ENCODE peak calls at places on chromosome 16, in seven cellular contexts. K is esophagus squamous epithelium, E is Peyer's patch, H is prostate gland, D is breast epithelium, P is neural progenitor cell, Y is colonic mucosa. B is an unnamed sample.

GRCh38 chr16:353404-354285 is 1.1 kb upstream of the AXIN1 start:
- DNase-seq in D (peak; percentile 35), P (no peak), H (no peak), E (no peak), Y (no peak), K (no peak), B (peak; percentile 73)

GRCh38 chr16:50448522-50448921 is 79.7 kb upstream of the BRD7 start:
- DNase-seq in E (peak; percentile 17), Y (no peak), D (no peak), H (no peak), K (no peak), P (peak; percentile 81), B (no peak)

GRCh38 chr16:87734644-87735043 is 31.1 kb downstream of the KLHDC4 start:
- DNase-seq in E (no peak), H (no peak), K (no peak), P (no peak), D (no peak), Y (no peak), B (no peak)

GRCh38 chr16:27113341-27113841 is 46.7 kb downstream of the C16orf82 start:
- DNase-seq in K (no peak), H (no peak), P (no peak), E (peak; percentile 51), Y (no peak), D (no peak), B (no peak)

GRCh38 chr16:49838639-49839461 is 17.1 kb downstream of the ZNF423 start:
- DNase-seq in E (no peak), H (no peak), D (no peak), P (peak; percentile 76), Y (no peak), K (no peak), B (no peak)

GRCh38 chr16:81740163-81740562 is 38.9 kb upstream of the PLCG2 start:
- DNase-seq in D (no peak), P (no peak), E (peak; percentile 75), H (no peak), K (no peak), Y (no peak), B (no peak)

GRCh38 chr16:69672315-69672997 is 53.9 kb downstream of the NQO1 start:
- DNase-seq in P (no peak), H (no peak), D (no peak), Y (no peak), K (no peak), E (no peak), B (no peak)

GRCh38 chr16:19851476-19851875 is 33.2 kb downstream of the GPRC5B start:
- DNase-seq in E (peak; percentile 19), Y (no peak), K (no peak), D (no peak), P (no peak), H (no peak), B (no peak)

GRCh38 chr16:50025544-50025931 is 513 bp downstream of the CNEP1R1 start:
- DNase-seq in D (no peak), Y (peak; percentile 36), E (peak; percentile 48), H (no peak), P (no peak), K (no peak), B (no peak)

DNA sequence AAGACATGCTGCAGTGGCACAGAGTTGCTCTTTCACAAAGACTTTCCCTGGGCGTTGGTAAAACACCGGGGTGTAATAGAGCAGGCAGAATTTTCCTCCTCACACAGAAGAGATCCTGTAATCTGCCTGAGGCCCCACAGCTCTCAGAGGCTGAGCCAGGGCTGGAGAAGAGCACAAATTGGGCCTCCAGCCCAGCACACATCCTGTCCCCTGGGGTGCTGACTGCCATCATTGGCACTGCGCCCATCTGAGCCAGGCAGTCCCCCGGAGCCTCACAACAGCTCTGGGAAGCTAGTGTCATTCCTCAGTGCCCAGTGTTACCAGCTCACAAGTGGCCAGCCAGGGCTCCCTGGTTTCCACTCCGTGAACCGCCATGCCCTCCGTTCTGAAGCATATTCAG is 119.4 kb downstream of the SOCS1 start:
- DNase-seq in Y (no peak), K (no peak), D (peak; percentile 50), E (no peak), P (no peak), H (no peak), B (no peak)
- H3K4me3 ChIP-seq in Y (no peak overlapping the region), K (no peak overlapping the region), D (no peak overlapping the region), E (no peak overlapping the region), P (no peak overlapping the region), H (no peak overlapping the region), B (no peak overlapping the region)

DNA sequence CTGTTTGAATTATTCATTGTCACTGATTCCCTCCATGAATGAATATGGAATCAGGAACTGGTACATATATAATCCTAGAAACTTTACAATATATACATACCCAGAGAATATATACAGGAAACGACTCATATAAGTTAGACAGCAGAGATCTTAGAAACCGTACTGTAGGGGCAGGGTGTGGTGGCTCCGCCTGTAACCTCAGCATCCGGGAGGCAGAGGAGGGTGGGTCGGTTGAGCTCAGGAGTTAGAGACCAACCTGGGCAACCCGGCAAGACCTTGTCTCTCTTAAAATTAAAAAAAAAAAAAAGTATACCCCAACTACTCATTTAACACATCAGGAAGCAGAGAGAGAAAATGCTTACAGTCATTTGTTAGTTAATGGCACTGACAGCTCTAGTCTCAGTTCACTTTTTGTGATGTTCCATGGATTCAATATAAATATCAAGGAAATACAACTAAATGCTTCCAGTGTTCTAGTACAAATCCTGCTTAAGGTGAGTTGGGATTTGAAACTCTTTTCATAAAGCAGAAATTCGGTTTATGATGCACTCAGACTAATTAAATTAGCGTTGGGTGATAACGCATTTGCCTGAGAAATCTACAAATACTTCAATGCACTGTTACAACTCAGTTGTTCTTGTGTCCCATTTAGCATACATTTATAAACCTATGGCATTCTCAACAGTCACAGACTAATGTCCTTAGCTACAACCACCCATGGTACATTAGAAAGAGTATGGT is 5.6 kb downstream of the GLG1 start:
- DNase-seq in K (no peak), Y (peak; percentile 73), D (no peak), P (no peak), E (peak; percentile 71), H (no peak), B (peak; percentile 65)
- H3K36me3 ChIP-seq in K (peaks cover 22% of the 10 kb centered on the region), Y (no peaks in the 10 kb centered on the region), D (no peaks in the 10 kb centered on the region), P (no peaks in the 10 kb centered on the region), E (no peaks in the 10 kb centered on the region), H (no peaks in the 10 kb centered on the region), B (no peaks in the 10 kb centered on the region)

GRCh38 chr16:2156849-2157224 is 1.3 kb downstream of the TRAF7 start:
- DNase-seq in E (no peak), Y (no peak), H (no peak), K (no peak), P (no peak), D (no peak), B (peak; percentile 63)

GRCh38 chr16:2155091-2156024 is at the start of gene TRAF7:
- DNase-seq in K (peak; percentile 95), H (peak; percentile 100), D (peak; percentile 100), Y (peak; percentile 99), P (peak; percentile 100), E (peak; percentile 99), B (peak; percentile 98)

GRCh38 chr16:2157480-2158261 is 2.1 kb downstream of the TRAF7 start:
- DNase-seq in K (no peak), D (peak; percentile 55), Y (peak; percentile 70), H (no peak), P (no peak), E (peak; percentile 81), B (no peak)

GRCh38 chr16:2154533-2155090 is 970 bp upstream of the TRAF7 start:
- DNase-seq in H (no peak), P (no peak), E (no peak), D (no peak), Y (peak; percentile 39), K (no peak), B (no peak)

GRCh38 chr16:2156025-2156848 is 655 bp downstream of the TRAF7 start:
- DNase-seq in D (no peak), H (no peak), Y (peak; percentile 39), P (peak; percentile 61), E (no peak), K (no peak), B (peak; percentile 67)
- TF ChIP-seq CTCF in D (no peak), H (no peak), Y (no peak), P (no peak), E (no peak), K (no peak), B (no peak)

GRCh38 chr16:54193656-54194007 is 93.0 kb downstream of the IRX3 start:
- DNase-seq in K (no peak), Y (peak; percentile 78), H (peak; percentile 72), D (peak; percentile 85), P (peak; percentile 83), E (peak; percentile 58), B (peak; percentile 82)
- H3K4me3 ChIP-seq in K (peak overlapping the region; percentile 49), Y (no peak overlapping the region), H (peak overlapping the region; percentile 13), D (peak overlapping the region; percentile 69), P (peak overlapping the region; percentile 16), E (no peak overlapping the region), B (no peak overlapping the region)

DNA sequence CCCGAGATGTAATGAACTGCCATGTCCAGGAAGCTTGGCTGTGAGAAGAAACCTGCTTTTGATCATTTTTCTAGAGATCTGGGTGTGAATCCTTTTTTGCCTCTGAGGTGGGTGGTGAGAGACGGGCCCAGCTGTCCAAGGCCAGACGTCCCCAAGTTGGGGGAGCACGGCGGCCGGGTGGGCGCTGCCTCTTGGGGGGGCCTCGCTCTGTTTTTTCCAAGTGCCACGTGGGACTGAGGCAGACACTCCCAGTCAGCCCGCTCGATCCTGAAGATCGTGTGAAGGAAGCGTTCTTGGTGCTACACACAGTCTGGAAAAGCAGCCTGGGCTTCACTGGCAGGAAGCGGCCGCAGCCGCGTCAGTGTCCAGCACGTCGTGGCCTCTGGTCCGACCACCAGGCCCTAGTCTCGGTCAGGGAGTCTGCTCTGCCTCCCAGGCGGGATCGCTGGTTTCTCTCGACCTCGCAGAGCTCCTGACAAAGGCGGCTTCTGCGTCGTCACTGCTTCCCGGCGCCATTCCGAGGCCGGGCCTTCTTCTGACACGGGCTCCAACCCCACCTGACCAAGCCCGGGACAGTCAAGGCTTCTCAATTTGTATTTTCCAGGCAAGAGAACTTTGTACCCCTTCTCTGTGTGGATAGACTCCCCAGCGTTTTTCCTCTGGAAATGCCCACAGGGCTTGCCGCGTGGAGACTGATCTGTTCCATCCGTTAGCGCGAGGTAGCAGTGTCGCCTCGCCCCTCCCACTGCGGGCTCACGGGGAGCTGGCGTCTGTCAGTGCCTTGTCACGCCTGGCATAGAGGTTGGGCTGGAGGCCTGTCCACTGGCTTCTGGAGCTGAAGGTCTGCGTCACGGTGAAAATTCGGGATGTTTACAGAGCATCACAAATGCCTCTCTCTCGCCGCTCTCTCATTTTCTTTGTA is 12.4 kb downstream of the PRSS27 start:
- DNase-seq in E (no peak), H (no peak), Y (no peak), D (no peak), P (no peak), K (no peak), B (no peak)
- H3K36me3 ChIP-seq in E (peaks cover 73% of the 10 kb centered on the region), H (no peaks in the 10 kb centered on the region), Y (peaks cover 13% of the 10 kb centered on the region), D (peaks cover 8% of the 10 kb centered on the region), P (no peaks in the 10 kb centered on the region), K (peaks cover 77% of the 10 kb centered on the region), B (no peaks in the 10 kb centered on the region)

GRCh38 chr16:63913278-63913677 is 1208.6 kb downstream of the CDH11 start:
- DNase-seq in P (no peak), K (no peak), H (no peak), E (no peak), D (no peak), Y (no peak), B (no peak)
- TF ChIP-seq CTCF in P (no peak), K (no peak), H (no peak), E (no peak), D (no peak), Y (no peak), B (no peak)

B was measured in mucosa of descending colon.